ENCODE peak calls at places on chromosomes 12 and 14, in eight cellular contexts. J is activated CD4-positive, alpha-beta T cell treated with anti-CD3 and anti-CD28 coated beads, Interleukin-2, amount 50 U/mL, for 1 hour; M is KBM-7; P is GM23248; U is GM10248; Y is NCI-H1105; R is left lung; S is stimulated activated CD8-positive, alpha-beta memory T cell treated with anti-CD3 and anti-CD28 coated beads, Interleukin-12 subunit alpha, Interleukin-12 subunit beta, amount 100 ng/mL, for 4 hours. L is an unnamed sample.

GRCh38 chr12:30846776-30847175 is 79.8 kb upstream of the TSPAN11 start:
- DNase-seq in J (no peak), M (no peak), P (no peak), U (no peak), Y (no peak), R (no peak), S (no peak), L (no peak)

GRCh38 chr12:1838994-1839365 is 18.6 kb downstream of the LRTM2 start:
- DNase-seq in J (no peak), M (no peak), P (no peak), U (no peak), Y (no peak), R (no peak), S (no peak), L (no peak)

GRCh38 chr12:51948066-51948465 is 3.4 kb upstream of the ACVR1B start:
- DNase-seq in J (no peak), M (no peak), P (no peak), U (no peak), Y (no peak), R (no peak), S (no peak), L (no peak)

GRCh38 chr12:69694123-69694522 is 5.0 kb downstream of the BEST3 start:
- DNase-seq in J (no peak), M (no peak), P (no peak), U (no peak), Y (no peak), R (no peak), S (no peak), L (no peak)

GRCh38 chr14:88005978-88006851 is 1.3 kb downstream of the GPR65 start:
- DNase-seq in J (peak), M (peak), P (no peak), U (peak), Y (no peak), R (no peak), S (peak), L (peak)

GRCh38 chr12:47504775-47505446 is 200.9 kb downstream of the RPAP3 start:
- DNase-seq in J (no peak), M (no peak), P (peak), U (no peak), Y (no peak), R (no peak), S (no peak), L (no peak)

GRCh38 chr14:75306917-75307699 is 28.5 kb downstream of the FOS start:
- DNase-seq in J (no peak), M (peak), P (peak), U (peak), Y (peak), R (no peak), S (no peak), L (no peak)

GRCh38 chr12:93376436-93377251 is 1.1 kb upstream of the NUDT4 start:
- DNase-seq in J (no peak), M (peak), P (peak), U (peak), Y (no peak), R (peak), S (no peak), L (no peak)

GRCh38 chr14:104353221-104353920 is 215.0 kb downstream of the KIF26A start:
- DNase-seq in J (no peak), M (no peak), P (no peak), U (no peak), Y (no peak), R (peak), S (no peak), L (no peak)

GRCh38 chr12:53939141-53940108 is 794 bp downstream of the HOXC13 start:
- DNase-seq in J (no peak), M (no peak), P (peak), U (no peak), Y (no peak), R (no peak), S (no peak), L (no peak)

GRCh38 chr14:75401356-75401755 is 26.5 kb upstream of the JDP2 start:
- DNase-seq in J (no peak), M (no peak), P (peak), U (no peak), Y (no peak), R (no peak), S (no peak), L (no peak)

GRCh38 chr12:69415471-69416275 is 54.5 kb upstream of the FRS2 start:
- DNase-seq in J (no peak), M (peak), P (peak), U (peak), Y (no peak), R (no peak), S (no peak), L (no peak)

GRCh38 chr12:79508622-79509021 is 182.1 kb downstream of the PAWR start:
- DNase-seq in J (no peak), M (no peak), P (no peak), U (no peak), Y (no peak), R (no peak), S (no peak), L (no peak)

GRCh38 chr14:43789458-43789857 is 717.6 kb downstream of the FSCB start:
- DNase-seq in J (no peak), M (no peak), P (no peak), U (no peak), Y (no peak), R (no peak), S (no peak), L (no peak)

GRCh38 chr12:110948041-110948440 is 27.7 kb upstream of the MYL2 start:
- DNase-seq in J (no peak), M (no peak), P (no peak), U (no peak), Y (no peak), R (no peak), S (no peak), L (no peak)

GRCh38 chr12:89980236-89980635 is 271.6 kb upstream of the ATP2B1 start:
- DNase-seq in J (no peak), M (peak), P (peak), U (no peak), Y (no peak), R (peak), S (no peak), L (no peak)

GRCh38 chr14:34604990-34605389 is 25.0 kb downstream of the SNX6 start:
- DNase-seq in J (no peak), M (peak), P (peak), U (no peak), Y (no peak), R (no peak), S (no peak), L (no peak)

GRCh38 chr12:83121886-83122622 is 435.3 kb downstream of the TMTC2 start:
- DNase-seq in J (no peak), M (no peak), P (peak), U (no peak), Y (no peak), R (no peak), S (no peak), L (no peak)

GRCh38 chr12:105252901-105253300 is 16.9 kb upstream of the APPL2 start:
- DNase-seq in J (no peak), M (no peak), P (peak), U (no peak), Y (no peak), R (no peak), S (no peak), L (no peak)